ENCODE peak calls at places on chromosomes 6 and 20, in six cellular contexts. S, I, H, E, W and F are unnamed samples.

GRCh38 chr20:45550765-45551164 is 3.6 kb upstream of the EPPIN start:
- DNase-seq in W (no peak), I (no peak), H (no peak), S (no peak), E (no peak), F (no peak)

GRCh38 chr6:148983366-148983765 is 236.5 kb downstream of the UST start:
- DNase-seq in W (no peak), H (no peak), I (no peak), E (no peak), S (no peak), F (no peak)

GRCh38 chr20:50022676-50023075 is 39.9 kb downstream of the SNAI1 start:
- DNase-seq in E (no peak), H (no peak), S (no peak), I (no peak), W (no peak), F (no peak)

GRCh38 chr6:87654880-87655454 is 47.1 kb downstream of the AKIRIN2 start:
- DNase-seq in W (no peak), H (no peak), E (no peak), I (no peak), S (no peak), F (no peak)

GRCh38 chr20:59087829-59088433 is 45.3 kb upstream of the PRELID3B start:
- DNase-seq in E (peak), I (peak), W (peak), S (peak), H (peak), F (peak)

GRCh38 chr6:117496383-117496990 is 14.0 kb downstream of the DCBLD1 start:
- DNase-seq in I (no peak), W (no peak), H (no peak), E (no peak), S (no peak), F (no peak)

GRCh38 chr6:26305097-26305841 is 59.7 kb upstream of the BTN3A2 start:
- DNase-seq in H (peak), W (peak), E (peak), S (peak), I (no peak), F (peak)

GRCh38 chr6:137415127-137415833 is 78.9 kb downstream of the OLIG3 start:
- DNase-seq in W (peak), H (peak), E (no peak), S (peak), I (no peak), F (peak)

GRCh38 chr6:96898241-96898851 is 655 bp upstream of the NDUFAF4 start:
- DNase-seq in H (no peak), S (no peak), I (no peak), E (no peak), W (no peak), F (no peak)

GRCh38 chr6:67210450-67210849 is 1424.6 kb upstream of the ADGRB3 start:
- DNase-seq in I (no peak), H (no peak), S (no peak), E (no peak), W (no peak), F (no peak)

GRCh38 chr6:159908940-159909339 is 18.2 kb downstream of the MAS1 start:
- DNase-seq in W (no peak), S (no peak), I (no peak), H (no peak), E (no peak), F (no peak)

GRCh38 chr20:10731190-10731955 is 57.6 kb upstream of the JAG1 start:
- DNase-seq in H (no peak), W (no peak), E (no peak), I (no peak), S (no peak), F (no peak)

GRCh38 chr6:147561742-147562141 is 53.3 kb downstream of the SAMD5 start:
- DNase-seq in W (no peak), I (no peak), S (no peak), H (no peak), E (no peak), F (no peak)

GRCh38 chr6:159806021-159806458 is 6.0 kb downstream of the PNLDC1 start:
- DNase-seq in E (no peak), W (no peak), H (no peak), I (no peak), S (no peak), F (no peak)

GRCh38 chr20:44997171-44997570 is 30.9 kb downstream of the STK4 start:
- DNase-seq in E (no peak), H (no peak), W (no peak), S (no peak), I (no peak), F (no peak)

GRCh38 chr6:149028767-149029405 is 282.1 kb downstream of the UST start:
- DNase-seq in S (peak), E (peak), H (peak), I (no peak), W (peak), F (peak)

GRCh38 chr6:85113934-85114582 is 335.8 kb upstream of the NT5E start:
- DNase-seq in E (no peak), I (no peak), S (no peak), H (no peak), W (no peak), F (no peak)

GRCh38 chr20:35216541-35216940 is 9.9 kb upstream of the MMP24 start:
- DNase-seq in E (no peak), S (no peak), I (no peak), H (no peak), W (no peak), F (no peak)

GRCh38 chr20:9520096-9520495 is 5.7 kb downstream of the LAMP5 start:
- DNase-seq in H (no peak), I (no peak), W (no peak), S (no peak), E (no peak), F (no peak)

GRCh38 chr6:169533656-169534421 is 168.0 kb downstream of the WDR27 start:
- DNase-seq in I (no peak), S (no peak), E (no peak), W (no peak), H (no peak), F (no peak)